ENCODE peak calls at places on chromosomes 7 and 10, in four cellular contexts. E is fibroblast of the conjunctiva, Y is AG09309, V is astrocyte of the spinal cord. R is an unnamed sample.

GRCh38 chr10:90171014-90171722 is 469.8 kb downstream of the KIF20B start:
- DNase-seq in V (no peak), Y (no peak), E (no peak), R (no peak)

GRCh38 chr7:43314379-43315158 is 202.1 kb downstream of the HECW1 start:
- DNase-seq in V (no peak), E (no peak), Y (no peak), R (no peak)

GRCh38 chr7:2824678-2825461 is 19.2 kb downstream of the GNA12 start:
- DNase-seq in V (no peak), E (no peak), Y (no peak), R (no peak)

GRCh38 chr7:632831-633210 is 93.7 kb upstream of the DNAAF5 start:
- DNase-seq in E (no peak), V (no peak), Y (no peak), R (no peak)

GRCh38 chr10:33047655-33048054 is 89.6 kb upstream of the ITGB1 start:
- DNase-seq in Y (no peak), V (no peak), E (peak; percentile 2), R (no peak)

GRCh38 chr7:25384820-25385560 is 156.7 kb upstream of the NPVF start:
- DNase-seq in Y (no peak), V (no peak), E (no peak), R (no peak)

GRCh38 chr10:43198682-43199005 is 60.4 kb downstream of the CSGALNACT2 start:
- DNase-seq in Y (no peak), V (no peak), E (no peak), R (no peak)

GRCh38 chr10:26855186-26855585 is 5.6 kb downstream of the ABI1 start:
- DNase-seq in Y (peak; percentile 28), V (no peak), E (no peak), R (no peak)

GRCh38 chr7:70614237-70614984 is 517.5 kb upstream of the GALNT17 start:
- DNase-seq in E (peak; percentile 51), Y (no peak), V (peak; percentile 83), R (peak; percentile 23)

GRCh38 chr7:69941077-69941476 is 342.8 kb downstream of the AUTS2 start:
- DNase-seq in V (no peak), Y (no peak), E (no peak), R (no peak)

R was measured in smooth muscle cell of the brain vasculature.